ENCODE peak calls at places on chromosome 19, in six cellular contexts. W, E, L, H, Y and A are unnamed samples.
A peak's percentile ranks its signal among the peaks of the same experiment; 100 is the strongest.

GRCh38 chr19:45161715-45162463 is 1.1 kb upstream of the NKPD1 start:
- DNase-seq in E (peak; percentile 29), Y (peak; percentile 28), W (no peak), L (no peak), H (no peak), A (peak; percentile 67)

GRCh38 chr19:55585658-55586339 is 5.2 kb upstream of the ZNF579 start:
- DNase-seq in L (peak; percentile 58), W (peak; percentile 29), H (peak; percentile 40), Y (peak; percentile 52), E (peak; percentile 82), A (peak; percentile 82)

GRCh38 chr19:32397736-32398135 is 7.8 kb upstream of the DPY19L3 start:
- DNase-seq in H (no peak), L (peak; percentile 93), Y (peak; percentile 90), W (no peak), E (peak; percentile 79), A (peak; percentile 84)

GRCh38 chr19:53898680-53899341 is 10.3 kb upstream of the CACNG7 start:
- DNase-seq in E (no peak), Y (no peak), W (no peak), L (no peak), H (no peak), A (no peak)

GRCh38 chr19:3932931-3933810 is at the start of gene NMRK2:
- DNase-seq in L (no peak), E (no peak), W (no peak), H (no peak), Y (no peak), A (no peak)

GRCh38 chr19:2477732-2478191 is 1.8 kb downstream of the GADD45B start:
- DNase-seq in H (no peak), E (peak; percentile 64), L (peak; percentile 60), W (no peak), Y (peak; percentile 55), A (peak; percentile 57)

GRCh38 chr19:38831142-38831605 is 420 bp downstream of the ECH1 start:
- DNase-seq in E (peak; percentile 98), H (no peak), Y (peak; percentile 94), L (peak; percentile 97), W (peak; percentile 14), A (peak; percentile 84)

GRCh38 chr19:4375620-4376228 is 24.6 kb downstream of the SH3GL1 start:
- DNase-seq in L (peak; percentile 68), E (peak; percentile 76), H (no peak), W (no peak), Y (peak; percentile 84), A (peak; percentile 76)

GRCh38 chr19:17579523-17580244 is 24.2 kb downstream of the COLGALT1 start:
- DNase-seq in L (peak; percentile 40), Y (peak; percentile 72), H (no peak), W (no peak), E (peak; percentile 25), A (peak; percentile 81)

GRCh38 chr19:54918499-54918898 is 12.6 kb downstream of the NCR1 start:
- DNase-seq in L (no peak), E (no peak), W (no peak), H (no peak), Y (no peak), A (no peak)

GRCh38 chr19:52231154-52231565 is 38.2 kb upstream of the ZNF766 start:
- DNase-seq in H (no peak), Y (peak; percentile 10), L (no peak), W (no peak), E (peak; percentile 47), A (no peak)

GRCh38 chr19:42175952-42176648 is 41.4 kb downstream of the DEDD2 start:
- DNase-seq in W (peak; percentile 13), H (no peak), L (peak; percentile 27), Y (no peak), E (peak; percentile 31), A (peak; percentile 58)

GRCh38 chr19:862529-863304 is 3.3 kb downstream of the CFD start:
- DNase-seq in L (no peak), H (peak; percentile 78), W (peak; percentile 72), Y (peak; percentile 33), E (peak; percentile 37), A (peak; percentile 54)

GRCh38 chr19:47228937-47229673 is 1.9 kb downstream of the BBC3 start:
- DNase-seq in Y (peak; percentile 41), H (no peak), E (peak; percentile 46), L (peak; percentile 57), W (peak; percentile 22), A (no peak)

GRCh38 chr19:43502419-43502976 is 2.0 kb downstream of the PHLDB3 start:
- DNase-seq in Y (no peak), E (no peak), H (no peak), W (no peak), L (no peak), A (no peak)

GRCh38 chr19:7200739-7201138 is 93.5 kb downstream of the INSR start:
- DNase-seq in L (no peak), E (no peak), Y (no peak), H (no peak), W (no peak), A (no peak)

GRCh38 chr19:38130399-38130798 is 93.6 kb downstream of the DPF1 start:
- DNase-seq in L (no peak), E (no peak), Y (no peak), H (no peak), W (no peak), A (no peak)

GRCh38 chr19:8552810-8553209 is 24.4 kb downstream of the MYO1F start:
- DNase-seq in Y (peak; percentile 60), E (peak; percentile 42), W (no peak), H (no peak), L (peak; percentile 9), A (no peak)

GRCh38 chr19:8224394-8225145 is 15.4 kb downstream of the CERS4 start:
- DNase-seq in H (no peak), W (no peak), L (no peak), E (no peak), Y (peak; percentile 75), A (no peak)

GRCh38 chr19:35247526-35248309 is 1.1 kb upstream of the LSR start:
- DNase-seq in E (no peak), Y (no peak), H (no peak), L (no peak), W (peak; percentile 61), A (no peak)

GRCh38 chr19:35901854-35902661 is at the start of gene HCST:
- DNase-seq in E (peak; percentile 75), H (no peak), W (peak; percentile 20), Y (peak; percentile 44), L (peak; percentile 93), A (peak; percentile 73)

GRCh38 chr19:17915940-17916593 is 16.7 kb upstream of the CCDC124 start:
- DNase-seq in L (no peak), E (no peak), W (no peak), Y (no peak), H (no peak), A (no peak)

GRCh38 chr19:56637976-56638555 is 4.9 kb upstream of the SMIM17 start:
- DNase-seq in H (peak; percentile 30), Y (peak; percentile 74), E (peak; percentile 81), W (no peak), L (peak; percentile 26), A (peak; percentile 45)

GRCh38 chr19:51592521-51592920 is 21.4 kb downstream of the ZNF175 start:
- DNase-seq in W (no peak), L (no peak), E (no peak), H (no peak), Y (no peak), A (no peak)

GRCh38 chr19:47229674-47230121 is 1.3 kb downstream of the BBC3 start:
- DNase-seq in H (no peak), Y (peak; percentile 30), L (peak; percentile 35), W (no peak), E (peak; percentile 45), A (no peak)